ENCODE peak calls at places on chromosome 19, in ten cellular contexts. E is SK-N-SH; U is CD4-positive, alpha-beta T cell; I is AG09319; L is heart right ventricle; W is LNCaP clone FGC; Q is uterus; H is AG10803; C is fibroblast of villous mesenchyme; N is nephron progenitor cell. T is an unnamed sample.
A peak's percentile ranks its signal among the peaks of the same experiment; 100 is the strongest.

GRCh38 chr19:17764348-17764747 is 13.1 kb downstream of the FCHO1 start:
- DNase-seq in N (no peak), W (no peak), U (no peak), H (no peak), I (no peak), C (no peak), E (no peak), L (no peak), Q (no peak), T (no peak)

GRCh38 chr19:48568345-48568886 is 16.4 kb downstream of the SULT2B1 start:
- DNase-seq in N (peak; percentile 39), U (no peak), I (peak; percentile 75), E (peak; percentile 68), W (no peak), L (peak; percentile 84), C (peak; percentile 93), Q (peak; percentile 81), H (peak; percentile 92), T (no peak)

GRCh38 chr19:11014403-11014911 is 53.6 kb downstream of the SMARCA4 start:
- DNase-seq in N (no peak), E (peak; percentile 36), I (no peak), Q (no peak), W (no peak), L (no peak), H (no peak), C (no peak), U (no peak), T (no peak)

GRCh38 chr19:18783958-18784785 is 6.9 kb downstream of the COMP start:
- DNase-seq in W (no peak), U (no peak), Q (no peak), L (no peak), C (no peak), N (no peak), I (no peak), H (no peak), E (no peak), T (no peak)

GRCh38 chr19:48290923-48291700 is 21.2 kb downstream of the ZNF114 start:
- DNase-seq in I (peak; percentile 57), C (peak; percentile 82), N (peak; percentile 90), E (peak; percentile 86), L (peak; percentile 83), W (peak; percentile 4), Q (peak; percentile 79), U (peak; percentile 49), H (peak; percentile 78), T (peak; percentile 89)

GRCh38 chr19:48842744-48843162 is 6.5 kb upstream of the HSD17B14 start:
- DNase-seq in C (peak; percentile 60), W (no peak), I (no peak), H (peak; percentile 36), N (peak; percentile 70), E (peak; percentile 80), U (peak; percentile 43), L (no peak), Q (peak; percentile 57), T (no peak)

GRCh38 chr19:29432677-29433076 is 93.1 kb upstream of the VSTM2B start:
- DNase-seq in N (no peak), Q (no peak), W (no peak), I (no peak), E (no peak), U (no peak), C (no peak), H (no peak), L (no peak), T (no peak)

GRCh38 chr19:12676384-12676792 is 5.3 kb downstream of the DHPS start:
- DNase-seq in H (peak; percentile 67), I (no peak), E (peak; percentile 87), U (peak; percentile 82), W (peak; percentile 32), N (peak; percentile 96), Q (peak; percentile 78), L (peak; percentile 83), C (peak; percentile 70), T (peak; percentile 93)

GRCh38 chr19:29696045-29696682 is 18.9 kb downstream of the C19orf12 start:
- DNase-seq in W (no peak), E (no peak), U (no peak), C (no peak), L (no peak), H (no peak), N (no peak), I (no peak), Q (no peak), T (no peak)

GRCh38 chr19:3656073-3656746 is 29.6 kb upstream of the CACTIN start:
- DNase-seq in L (no peak), C (peak; percentile 55), E (no peak), N (no peak), W (no peak), H (peak; percentile 66), Q (no peak), I (no peak), U (no peak), T (no peak)

GRCh38 chr19:3657395-3657769 is 30.8 kb upstream of the CACTIN start:
- DNase-seq in U (no peak), Q (no peak), L (no peak), N (no peak), C (no peak), E (no peak), H (no peak), I (no peak), W (no peak), T (no peak)

GRCh38 chr19:3655402-3656072 is 28.9 kb upstream of the CACTIN start:
- DNase-seq in N (no peak), U (no peak), Q (peak; percentile 75), E (peak; percentile 59), I (peak; percentile 52), H (peak; percentile 95), L (no peak), W (no peak), C (peak; percentile 96), T (no peak)

GRCh38 chr19:3658004-3658822 is 31.6 kb upstream of the CACTIN start:
- DNase-seq in E (no peak), Q (no peak), W (peak; percentile 55), N (no peak), I (no peak), H (no peak), L (peak; percentile 54), C (no peak), U (no peak), T (no peak)

GRCh38 chr19:3656747-3657394 is 30.3 kb upstream of the CACTIN start:
- DNase-seq in H (no peak), I (no peak), E (no peak), C (no peak), Q (no peak), U (no peak), W (no peak), N (no peak), L (no peak), T (no peak)
- TF ChIP-seq CTCF in H (no peak), I (no peak), E (no peak), C (no peak), Q (no peak), U (no peak), W (no peak), N (no peak), L (no peak), T (no peak)

GRCh38 chr19:7326105-7326877 is 22.4 kb upstream of the ARHGEF18 start:
- DNase-seq in H (peak; percentile 5), W (peak; percentile 6), N (peak; percentile 16), U (no peak), Q (no peak), E (no peak), L (no peak), C (peak; percentile 33), I (no peak), T (no peak)
- TF ChIP-seq CTCF in H (peak; percentile 34), W (peak; percentile 43), N (no peak), U (peak; percentile 43), Q (no peak), E (peak; percentile 40), L (no peak), C (peak; percentile 46), I (peak; percentile 29), T (peak; percentile 61)

GRCh38 chr19:2663920-2664571 is 38.4 kb downstream of the GNG7 start:
- DNase-seq in E (peak; percentile 17), L (peak; percentile 81), W (no peak), H (no peak), U (no peak), C (no peak), I (no peak), Q (no peak), N (no peak), T (no peak)
- TF ChIP-seq CTCF in E (peak; percentile 16), L (no peak), W (no peak), H (no peak), U (no peak), C (no peak), I (no peak), Q (no peak), N (no peak), T (no peak)

GRCh38 chr19:45882652-45883585 is 3.0 kb downstream of the IRF2BP1 start:
- DNase-seq in Q (peak; percentile 71), L (peak; percentile 80), W (no peak), E (peak; percentile 96), I (peak; percentile 67), U (peak; percentile 71), C (peak; percentile 85), N (peak; percentile 87), H (peak; percentile 83), T (peak; percentile 92)

GRCh38 chr19:45881909-45882528 is 3.9 kb downstream of the IRF2BP1 start:
- DNase-seq in L (no peak), I (no peak), E (peak; percentile 17), N (no peak), C (no peak), Q (no peak), H (no peak), W (no peak), U (no peak), T (no peak)

GRCh38 chr19:45884682-45885555 is 1.0 kb downstream of the IRF2BP1 start:
- DNase-seq in L (peak; percentile 31), C (no peak), N (peak; percentile 39), Q (no peak), E (peak; percentile 82), U (no peak), W (no peak), I (no peak), H (no peak), T (no peak)

GRCh38 chr19:45883881-45884681 is 1.9 kb downstream of the IRF2BP1 start:
- DNase-seq in N (no peak), E (peak; percentile 19), L (no peak), I (no peak), H (no peak), W (no peak), Q (no peak), C (no peak), U (no peak), T (no peak)

DNA sequence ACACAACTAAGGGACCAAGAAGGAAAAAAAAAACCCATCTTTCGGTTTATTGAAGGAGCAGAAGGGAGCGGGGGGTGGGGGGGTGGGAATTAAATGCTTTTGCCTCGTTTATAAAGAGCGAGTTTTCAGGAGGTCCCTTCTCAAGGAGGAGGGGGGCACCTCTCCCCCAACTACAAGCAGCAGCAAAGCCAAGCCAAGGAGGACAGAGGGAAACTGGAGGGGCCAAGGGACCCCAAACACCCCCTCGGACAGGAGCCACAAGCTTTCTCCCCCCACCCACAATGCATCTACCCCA is 2.4 kb downstream of the IRF2BP1 start:
- DNase-seq in W (no peak), U (no peak), N (no peak), E (no peak), I (no peak), C (no peak), Q (no peak), H (no peak), L (no peak), T (no peak)
- TF ChIP-seq CTCF in W (no peak), U (peak; percentile 59), N (peak; percentile 11), E (no peak), I (no peak), C (no peak), Q (no peak), H (no peak), L (no peak), T (peak; percentile 29)

GRCh38 chr19:33396701-33397535 is 23.4 kb downstream of the CEBPG start:
- DNase-seq in Q (no peak), U (no peak), H (no peak), N (peak; percentile 58), E (peak; percentile 27), I (no peak), W (no peak), C (no peak), L (no peak), T (no peak)
- TF ChIP-seq CTCF in Q (no peak), U (no peak), H (no peak), N (no peak), E (no peak), I (no peak), W (no peak), C (no peak), L (no peak), T (no peak)